ENCODE peak calls at places on chromosomes 6 and 20, in seven cellular contexts. Z, Y, V, H, K, X and J are unnamed samples.

GRCh38 chr6:137867685-137868509 is 838 bp downstream of the TNFAIP3 start:
- DNase-seq in Z (no peak), Y (no peak), V (peak), H (no peak), K (no peak), X (no peak), J (no peak)

GRCh38 chr6:84329077-84329476 is 101.6 kb upstream of the CEP162 start:
- DNase-seq in Z (no peak), Y (no peak), V (no peak), H (no peak), K (no peak), X (no peak), J (no peak)

GRCh38 chr6:64000873-64001497 is 365.4 kb downstream of the PHF3 start:
- DNase-seq in Z (no peak), Y (no peak), V (no peak), H (no peak), K (no peak), X (peak), J (no peak)

GRCh38 chr6:140061422-140062041 is 687.1 kb upstream of the CITED2 start:
- DNase-seq in Z (no peak), Y (no peak), V (no peak), H (no peak), K (no peak), X (no peak), J (no peak)

GRCh38 chr6:2004888-2005287 is 240.5 kb downstream of the GMDS start:
- DNase-seq in Z (no peak), Y (no peak), V (no peak), H (no peak), K (no peak), X (no peak), J (no peak)

GRCh38 chr20:48157970-48158369 is 372.7 kb upstream of the SULF2 start:
- DNase-seq in Z (no peak), Y (no peak), V (no peak), H (no peak), K (peak), X (no peak), J (no peak)

GRCh38 chr6:43770417-43771209 is 602 bp downstream of the VEGFA start:
- DNase-seq in Z (no peak), Y (peak), V (no peak), H (peak), K (peak), X (no peak), J (peak)

GRCh38 chr20:53738039-53738944 is 144.7 kb upstream of the ZNF217 start:
- DNase-seq in Z (peak), Y (peak), V (no peak), H (peak), K (peak), X (peak), J (peak)

GRCh38 chr6:6772751-6773150 is 184.2 kb downstream of the LY86 start:
- DNase-seq in Z (no peak), Y (no peak), V (no peak), H (no peak), K (no peak), X (no peak), J (no peak)

GRCh38 chr6:45663181-45664180 is 285.7 kb upstream of the SUPT3H start:
- DNase-seq in Z (no peak), Y (no peak), V (peak), H (no peak), K (peak), X (no peak), J (peak)

GRCh38 chr6:105363100-105363754 is 39.7 kb downstream of the PREP start:
- DNase-seq in Z (no peak), Y (peak), V (no peak), H (no peak), K (no peak), X (peak), J (peak)